ENCODE peak calls at places on chromosome 12, in five cellular contexts. C, P, J, V and I are unnamed samples.

GRCh38 chr12:6821674-6822433 is at the start of gene GPR162:
- DNase-seq in P (peak), V (peak), C (peak), J (no peak), I (peak)

GRCh38 chr12:117494833-117495714 is 133.6 kb upstream of the NOS1 start:
- DNase-seq in C (no peak), V (peak), P (no peak), J (no peak), I (no peak)

GRCh38 chr12:38282886-38283285 is 33.7 kb upstream of the ALG10B start:
- DNase-seq in J (peak), P (no peak), C (no peak), V (peak), I (no peak)

GRCh38 chr12:30792648-30793499 is 38.1 kb upstream of the CAPRIN2 start:
- DNase-seq in J (peak), P (peak), V (no peak), C (no peak), I (no peak)

GRCh38 chr12:52499836-52500560 is 6.9 kb upstream of the KRT6A start:
- DNase-seq in V (no peak), P (peak), J (no peak), C (no peak), I (no peak)

GRCh38 chr12:22286569-22286968 is 47.9 kb downstream of the ST8SIA1 start:
- DNase-seq in V (no peak), P (peak), C (no peak), J (no peak), I (no peak)

GRCh38 chr12:96201272-96202227 is 7.4 kb downstream of the ELK3 start:
- DNase-seq in V (no peak), J (no peak), P (no peak), C (no peak), I (no peak)

GRCh38 chr12:12178545-12178944 is 88.3 kb downstream of the LRP6 start:
- DNase-seq in V (peak), J (no peak), C (no peak), P (no peak), I (no peak)

GRCh38 chr12:110920324-110920910 is at the start of gene MYL2:
- DNase-seq in C (peak), V (no peak), P (no peak), J (no peak), I (no peak)

GRCh38 chr12:85603556-85603955 is 232.7 kb downstream of the RASSF9 start:
- DNase-seq in P (no peak), C (no peak), V (no peak), J (no peak), I (no peak)

GRCh38 chr12:45560689-45561088 is 168.8 kb upstream of the ARID2 start:
- DNase-seq in C (no peak), V (peak), J (no peak), P (no peak), I (no peak)

GRCh38 chr12:94276725-94277124 is 128.3 kb downstream of the PLXNC1 start:
- DNase-seq in V (no peak), C (no peak), P (no peak), J (no peak), I (no peak)

GRCh38 chr12:81866081-81866480 is 106.9 kb upstream of the PPFIA2 start:
- DNase-seq in J (no peak), V (no peak), C (no peak), P (no peak), I (no peak)

GRCh38 chr12:51846911-51847829 is 1.3 kb downstream of the FIGNL2 start:
- DNase-seq in C (no peak), J (no peak), P (no peak), V (peak), I (peak)

GRCh38 chr12:20495997-20496396 is 127.7 kb downstream of the PDE3A start:
- DNase-seq in C (no peak), J (no peak), P (no peak), V (no peak), I (no peak)

GRCh38 chr12:120006248-120006975 is 17.4 kb downstream of the BICDL1 start:
- DNase-seq in P (no peak), V (no peak), J (no peak), C (no peak), I (no peak)

GRCh38 chr12:51519755-51520154 is 71.3 kb upstream of the SCN8A start:
- DNase-seq in V (no peak), J (no peak), P (no peak), C (no peak), I (no peak)

GRCh38 chr12:6554168-6554989 is 1.5 kb downstream of the IFFO1 start:
- DNase-seq in P (peak), V (peak), C (peak), J (no peak), I (peak)

GRCh38 chr12:91327889-91328288 is 145.3 kb upstream of the DCN start:
- DNase-seq in P (peak), V (no peak), J (no peak), C (no peak), I (no peak)

GRCh38 chr12:68803948-68804653 is 3.9 kb upstream of the MDM2 start:
- DNase-seq in V (no peak), C (no peak), P (no peak), J (no peak), I (no peak)

GRCh38 chr12:95701275-95701674 is 89.3 kb downstream of the NTN4 start:
- DNase-seq in P (no peak), C (no peak), J (peak), V (no peak), I (no peak)

GRCh38 chr12:115866909-115867525 is 410.5 kb downstream of the MED13L start:
- DNase-seq in P (no peak), J (no peak), C (no peak), V (peak), I (no peak)

GRCh38 chr12:30746190-30746589 is 8.6 kb downstream of the CAPRIN2 start:
- DNase-seq in C (no peak), V (no peak), J (no peak), P (no peak), I (no peak)

GRCh38 chr12:106123551-106123991 is 15.2 kb downstream of the NUAK1 start:
- DNase-seq in P (peak), V (no peak), J (no peak), C (peak), I (no peak)

GRCh38 chr12:94570161-94570560 is 80.2 kb downstream of the TMCC3 start:
- DNase-seq in C (no peak), P (peak), V (no peak), J (peak), I (no peak)

GRCh38 chr12:24742378-24742777 is 206.5 kb downstream of the BCAT1 start:
- DNase-seq in P (no peak), V (no peak), C (no peak), J (no peak), I (no peak)

GRCh38 chr12:6631549-6631961 is 4.2 kb downstream of the LPAR5 start:
- DNase-seq in P (no peak), J (no peak), V (no peak), C (no peak), I (no peak)

GRCh38 chr12:32181498-32182175 is 75.0 kb downstream of the BICD1 start:
- DNase-seq in V (no peak), P (no peak), C (no peak), J (no peak), I (no peak)

GRCh38 chr12:10716277-10716676 is 6.8 kb downstream of the YBX3 start:
- DNase-seq in J (no peak), V (no peak), P (no peak), C (no peak), I (no peak)

GRCh38 chr12:3202734-3203446 is 125.7 kb downstream of the TSPAN9 start:
- DNase-seq in C (peak), P (peak), V (peak), J (no peak), I (no peak)

GRCh38 chr12:64968989-64969819 is 144.8 kb downstream of the TBC1D30 start:
- DNase-seq in P (peak), C (no peak), J (peak), V (no peak), I (no peak)

GRCh38 chr12:110199360-110200123 is 75.4 kb downstream of the IFT81 start:
- DNase-seq in P (peak), J (no peak), C (no peak), V (peak), I (no peak)

GRCh38 chr12:13425766-13426165 is 229.2 kb downstream of the EMP1 start:
- DNase-seq in C (no peak), V (peak), J (peak), P (no peak), I (no peak)

GRCh38 chr12:70660002-70660604 is 22.9 kb upstream of the PTPRB start:
- DNase-seq in V (no peak), J (no peak), C (no peak), P (no peak), I (no peak)

GRCh38 chr12:868722-869121 is 80.8 kb downstream of the RAD52 start:
- DNase-seq in V (no peak), C (no peak), P (no peak), J (no peak), I (no peak)
- TF ChIP-seq CTCF in V (peak), C (no peak), P (peak), J (no peak), I (no peak)

GRCh38 chr12:104457746-104458644 is 1.2 kb downstream of the CHST11 start:
- DNase-seq in P (no peak), J (no peak), V (peak), C (peak), I (peak)

GRCh38 chr12:104456950-104457745 is 400 bp downstream of the CHST11 start:
- DNase-seq in P (peak), V (peak), J (peak), C (peak), I (peak)

GRCh38 chr12:104460041-104460757 is 3.5 kb downstream of the CHST11 start:
- DNase-seq in J (no peak), P (no peak), C (no peak), V (no peak), I (no peak)

GRCh38 chr12:104459556-104459909 is 2.8 kb downstream of the CHST11 start:
- DNase-seq in J (no peak), V (no peak), C (no peak), P (no peak), I (no peak)

GRCh38 chr12:104458645-104459555 is 2.2 kb downstream of the CHST11 start:
- DNase-seq in J (peak), P (no peak), C (peak), V (peak), I (peak)
- TF ChIP-seq CTCF in J (no peak), P (peak), C (no peak), V (no peak), I (no peak)

GRCh38 chr12:56749364-56749763 is 2.8 kb downstream of the PRIM1 start:
- DNase-seq in C (no peak), V (no peak), J (no peak), P (no peak), I (no peak)

GRCh38 chr12:56749853-56750252 is 2.3 kb downstream of the PRIM1 start:
- DNase-seq in P (no peak), C (no peak), V (no peak), J (no peak), I (no peak)

GRCh38 chr12:56753566-56753965 is 1.4 kb upstream of the PRIM1 start:
- DNase-seq in C (no peak), J (no peak), P (no peak), V (no peak), I (no peak)

DNA sequence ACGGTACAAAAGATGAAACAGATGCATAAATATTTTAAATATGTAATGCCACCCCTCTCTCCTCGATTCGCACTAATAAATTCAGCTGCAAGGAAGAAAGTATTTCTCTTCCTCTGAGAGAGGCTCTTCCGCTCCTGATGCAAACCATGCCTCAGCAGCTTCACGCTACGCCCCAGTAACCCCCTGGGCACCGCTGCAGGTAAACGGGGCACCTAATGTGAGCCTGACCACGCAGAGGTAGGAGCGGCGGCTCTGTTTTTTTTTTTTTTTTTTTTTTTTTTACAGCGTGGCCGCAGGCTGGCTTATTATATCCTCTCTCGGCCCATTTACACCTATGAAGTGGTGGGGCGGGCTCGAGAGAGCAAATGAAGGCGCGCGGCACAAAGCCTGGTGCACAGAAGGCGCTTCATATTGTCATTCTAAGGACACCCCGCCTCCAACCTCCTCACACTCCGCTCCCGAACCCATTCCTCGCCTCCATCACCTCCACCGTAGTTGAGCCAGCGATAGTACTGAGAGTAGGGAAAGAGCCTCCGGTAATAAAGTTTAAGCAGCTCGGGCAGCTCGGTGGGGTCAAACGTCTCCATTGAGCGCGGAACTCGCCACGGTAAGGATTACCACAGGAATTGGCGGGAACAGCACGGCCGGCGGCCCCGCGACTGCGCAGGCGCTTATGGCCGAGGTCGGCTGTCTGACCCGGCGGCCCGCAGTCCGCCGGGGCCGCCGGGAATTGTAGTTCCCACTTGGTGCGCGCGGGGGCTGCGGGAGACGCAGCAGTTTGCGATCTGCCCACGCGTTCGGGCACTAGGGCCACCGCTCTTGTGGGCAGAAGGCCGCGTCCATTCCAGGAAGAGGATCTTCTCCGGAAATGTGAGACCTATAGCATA is at the start of gene PRIM1:
- DNase-seq in V (peak), J (peak), C (peak), P (peak), I (peak)
- TF ChIP-seq CTCF in V (no peak), J (peak), C (peak), P (no peak), I (peak)

DNA sequence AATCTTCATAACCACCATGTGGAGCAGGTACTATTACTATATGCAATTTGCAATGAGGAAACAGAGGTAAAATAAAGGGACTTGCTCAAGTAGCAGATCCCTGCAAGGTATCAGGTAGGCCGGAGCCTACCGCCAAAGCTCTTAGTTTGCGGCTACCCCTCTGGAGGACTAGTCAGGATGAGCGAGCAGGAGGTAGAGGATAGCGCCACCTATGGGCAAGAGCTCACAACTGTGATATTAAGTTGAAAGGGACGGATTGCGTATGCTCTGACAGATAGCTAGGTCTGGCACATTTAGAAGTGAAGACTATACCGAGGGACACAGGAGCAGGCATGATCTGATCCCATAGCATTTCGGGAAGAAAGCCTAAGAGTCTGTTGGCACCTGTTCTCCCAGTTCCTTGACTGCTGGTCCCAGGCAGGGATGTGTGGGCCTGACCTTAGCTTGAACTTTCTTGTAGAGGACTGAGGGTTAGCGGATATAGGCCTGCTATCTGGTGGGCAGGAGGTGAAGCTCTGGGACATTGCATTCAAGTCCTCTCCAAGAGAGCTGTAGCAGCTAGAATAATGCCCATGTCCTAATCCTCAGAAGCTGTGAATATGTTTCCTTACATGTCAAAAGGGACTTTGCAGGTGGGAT is 48.0 kb downstream of the SLC17A8 start:
- DNase-seq in P (peak), V (peak), C (no peak), J (no peak), I (no peak)
- TF ChIP-seq CTCF in P (peak), V (peak), C (peak), J (peak), I (peak)

DNA sequence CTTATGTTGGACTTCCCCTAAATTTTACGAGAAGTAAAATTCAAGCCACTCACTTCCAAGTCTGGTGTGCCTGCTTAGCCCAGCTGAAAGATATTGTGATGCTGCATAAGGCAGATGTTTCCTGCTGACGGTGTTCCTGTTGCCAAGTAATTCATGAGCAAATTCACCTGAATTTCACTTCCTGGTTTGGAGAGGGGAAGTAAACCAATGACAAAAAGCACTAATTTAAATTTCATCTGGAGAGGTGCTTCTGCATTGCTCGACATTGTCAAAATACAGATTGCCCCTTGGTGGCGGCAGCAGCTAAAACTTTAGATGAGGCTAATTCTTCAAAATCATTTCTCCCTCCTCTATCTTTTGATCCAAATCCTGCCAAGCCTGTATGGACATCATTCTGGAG is 281.1 kb downstream of the AACS start:
- DNase-seq in C (no peak), J (no peak), V (no peak), P (no peak), I (no peak)
- TF ChIP-seq CTCF in C (no peak), J (peak), V (peak), P (no peak), I (no peak)